ENCODE peak calls at places on chromosomes 3 and 15, in seven cellular contexts. L is uterus, U is fibroblast of lung, O is HepG2, S is PC-3, T is brain microvascular endothelial cell, G is Peyer's patch. D is an unnamed sample.

GRCh38 chr3:141830508-141830907 is 45.9 kb upstream of the ATP1B3 start:
- DNase-seq in L (no peak), U (peak), O (no peak), S (no peak), T (no peak), G (no peak), D (no peak)

GRCh38 chr15:36790891-36791290 is 211.5 kb downstream of the CDIN1 start:
- DNase-seq in L (no peak), U (no peak), O (no peak), S (no peak), T (no peak), G (no peak), D (no peak)

GRCh38 chr3:98596902-98597500 is 3.6 kb upstream of the CPOX start:
- DNase-seq in L (no peak), U (no peak), O (peak), S (peak), T (peak), G (no peak), D (no peak)

GRCh38 chr3:138861755-138862333 is 27.1 kb upstream of the PIK3CB start:
- DNase-seq in L (no peak), U (peak), O (no peak), S (no peak), T (peak), G (no peak), D (no peak)

GRCh38 chr3:68135145-68135544 is 480.7 kb upstream of the SUCLG2 start:
- DNase-seq in L (no peak), U (no peak), O (no peak), S (no peak), T (no peak), G (no peak), D (no peak)

GRCh38 chr3:122716667-122717066 is 36.0 kb downstream of the PARP14 start:
- DNase-seq in L (no peak), U (no peak), O (no peak), S (no peak), T (no peak), G (no peak), D (no peak)

GRCh38 chr3:189724366-189724765 is 93.2 kb downstream of the TP63 start:
- DNase-seq in L (no peak), U (no peak), O (no peak), S (no peak), T (no peak), G (no peak), D (no peak)

GRCh38 chr3:155418426-155418825 is 124.9 kb upstream of the STRIT1 start:
- DNase-seq in L (no peak), U (peak), O (no peak), S (no peak), T (peak), G (no peak), D (no peak)

GRCh38 chr3:49716691-49717538 is 2.6 kb downstream of the AMIGO3 start:
- DNase-seq in L (no peak), U (no peak), O (no peak), S (no peak), T (no peak), G (no peak), D (no peak)

GRCh38 chr3:123347691-123348264 is 101.1 kb downstream of the ADCY5 start:
- DNase-seq in L (no peak), U (no peak), O (no peak), S (peak), T (no peak), G (peak), D (no peak)

GRCh38 chr3:27686642-27687041 is 35.5 kb downstream of the EOMES start:
- DNase-seq in L (no peak), U (peak), O (no peak), S (peak), T (peak), G (no peak), D (no peak)

GRCh38 chr3:113141543-113141942 is 69.8 kb upstream of the BOC start:
- DNase-seq in L (no peak), U (no peak), O (no peak), S (no peak), T (no peak), G (no peak), D (no peak)

GRCh38 chr3:123657578-123657977 is 72.7 kb upstream of the HACD2 start:
- DNase-seq in L (no peak), U (no peak), O (no peak), S (no peak), T (no peak), G (no peak), D (no peak)

GRCh38 chr3:138846350-138846756 is 11.6 kb upstream of the PIK3CB start:
- DNase-seq in L (no peak), U (no peak), O (peak), S (no peak), T (no peak), G (no peak), D (no peak)

GRCh38 chr15:94262201-94262600 is 30.8 kb downstream of the MCTP2 start:
- DNase-seq in L (no peak), U (no peak), O (no peak), S (no peak), T (no peak), G (no peak), D (no peak)

GRCh38 chr3:115961390-115961789 is 338.1 kb downstream of the GAP43 start:
- DNase-seq in L (no peak), U (no peak), O (no peak), S (no peak), T (no peak), G (no peak), D (no peak)

GRCh38 chr3:136283627-136284026 is 33.5 kb downstream of the PCCB start:
- DNase-seq in L (no peak), U (peak), O (no peak), S (no peak), T (peak), G (no peak), D (no peak)

GRCh38 chr15:64009241-64009640 is 37.0 kb downstream of the DAPK2 start:
- DNase-seq in L (no peak), U (peak), O (no peak), S (no peak), T (no peak), G (no peak), D (no peak)

GRCh38 chr15:65926899-65927298 is 57.6 kb downstream of the RAB11A start:
- DNase-seq in L (no peak), U (no peak), O (no peak), S (no peak), T (no peak), G (no peak), D (no peak)

GRCh38 chr3:40494698-40495097 is 11.1 kb upstream of the ZNF620 start:
- DNase-seq in L (no peak), U (no peak), O (no peak), S (no peak), T (no peak), G (no peak), D (no peak)

DNA sequence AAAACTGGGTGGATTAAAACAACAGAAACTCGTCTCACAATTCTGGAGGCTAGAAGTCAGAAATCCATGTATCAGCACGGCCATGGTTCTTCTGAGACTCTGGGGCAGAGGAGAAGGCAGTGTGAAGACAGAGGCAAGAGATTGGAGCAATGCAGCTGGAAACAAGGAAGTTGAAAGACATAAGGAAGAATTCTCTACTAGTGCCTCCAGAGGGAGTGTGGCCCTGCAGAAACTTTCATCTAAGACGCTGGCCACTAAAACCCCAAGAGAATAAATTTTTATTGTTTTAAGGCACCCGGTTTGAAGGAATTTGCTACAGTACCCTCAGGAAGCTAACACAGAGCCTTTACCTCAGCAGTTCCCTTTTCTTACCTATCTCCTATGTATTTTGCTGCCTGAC is 1012.2 kb upstream of the CADM2 start:
- DNase-seq in L (no peak), U (peak), O (no peak), S (peak), T (no peak), G (no peak), D (no peak)
- TF ChIP-seq CTCF in L (no peak), U (peak), O (no peak), S (peak), T (peak), G (no peak), D (no peak)

DNA sequence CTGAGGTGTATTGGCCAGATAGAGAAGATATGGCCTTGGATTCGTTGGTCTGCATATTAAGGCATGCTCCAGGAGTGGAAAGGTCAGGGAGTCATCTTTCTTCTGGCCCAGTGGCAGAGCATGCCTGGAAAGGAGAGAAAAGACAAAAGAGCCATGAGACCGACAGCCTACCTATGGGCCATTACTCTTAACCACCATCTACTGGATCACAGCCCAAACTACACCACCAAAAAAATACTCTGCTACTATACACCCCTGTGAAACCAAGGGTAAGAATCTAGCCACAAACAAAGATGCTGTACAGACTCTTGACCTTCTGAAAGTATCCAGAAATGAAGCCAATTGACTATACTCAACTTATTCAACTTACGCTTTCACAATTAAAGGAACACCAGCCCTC is 96.1 kb upstream of the PLSCR5 start:
- DNase-seq in L (no peak), U (no peak), O (no peak), S (no peak), T (no peak), G (no peak), D (no peak)
- TF ChIP-seq CTCF in L (no peak), U (no peak), O (no peak), S (no peak), T (no peak), G (no peak), D (no peak)

GRCh38 chr3:8481380-8481779 is 20.2 kb upstream of the LMCD1 start:
- DNase-seq in L (no peak), U (no peak), O (no peak), S (no peak), T (no peak), G (no peak), D (no peak)
- TF ChIP-seq CTCF in L (peak), U (peak), O (no peak), S (no peak), T (peak), G (no peak), D (no peak)

GRCh38 chr15:60898896-60899295 is 330.2 kb downstream of the RORA start:
- DNase-seq in L (no peak), U (no peak), O (no peak), S (no peak), T (no peak), G (no peak), D (no peak)
- TF ChIP-seq CTCF in L (no peak), U (no peak), O (no peak), S (no peak), T (no peak), G (no peak), D (no peak)

GRCh38 chr3:174125267-174125844 is 727.8 kb downstream of the NLGN1 start:
- DNase-seq in L (no peak), U (peak), O (peak), S (peak), T (peak), G (no peak), D (no peak)
- TF ChIP-seq CTCF in L (no peak), U (peak), O (peak), S (peak), T (peak), G (peak), D (no peak)

DNA sequence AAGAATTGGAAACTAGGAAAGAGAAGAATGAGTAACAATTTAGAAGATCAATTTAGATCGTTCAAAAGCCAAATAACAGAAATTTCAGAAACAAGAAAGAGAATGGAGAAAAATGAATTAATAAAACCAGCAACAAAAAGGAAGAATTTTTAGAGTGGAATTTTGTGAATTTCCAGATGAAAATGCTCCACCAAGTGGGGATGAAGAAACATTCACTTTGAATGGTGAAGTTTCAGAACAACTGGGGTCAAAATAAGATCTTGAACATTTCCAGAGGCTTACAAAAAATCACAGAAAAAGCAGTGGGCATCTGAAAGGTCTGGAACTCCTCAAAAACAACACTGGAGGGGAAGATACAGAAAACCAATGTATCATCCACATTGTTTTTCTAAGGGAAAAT is 4.2 kb upstream of the MOBP start:
- DNase-seq in L (no peak), U (no peak), O (no peak), S (no peak), T (no peak), G (no peak), D (no peak)
- TF ChIP-seq CTCF in L (no peak), U (no peak), O (no peak), S (no peak), T (no peak), G (no peak), D (no peak)

DNA sequence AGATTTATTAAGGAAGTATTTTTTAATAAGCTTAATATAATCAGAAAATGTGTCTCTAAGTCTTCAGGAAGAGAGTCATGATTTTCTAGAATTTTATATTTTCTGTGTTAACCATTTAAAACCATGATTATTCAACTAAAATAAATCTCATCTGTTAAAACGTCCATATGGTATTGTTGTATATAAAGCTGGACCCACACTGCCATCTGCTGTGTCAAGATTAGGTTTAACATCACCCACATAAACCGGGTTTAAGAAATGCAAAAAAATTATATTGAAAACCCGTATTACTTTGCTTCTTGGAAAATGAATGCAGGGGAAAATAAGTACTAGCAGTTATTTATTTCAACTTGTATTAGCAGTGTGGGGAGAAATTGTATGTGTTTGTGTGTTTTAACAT is 9.5 kb upstream of the CCDC66 start:
- DNase-seq in L (no peak), U (no peak), O (no peak), S (no peak), T (no peak), G (no peak), D (no peak)
- TF ChIP-seq CTCF in L (no peak), U (peak), O (no peak), S (peak), T (peak), G (no peak), D (no peak)

DNA sequence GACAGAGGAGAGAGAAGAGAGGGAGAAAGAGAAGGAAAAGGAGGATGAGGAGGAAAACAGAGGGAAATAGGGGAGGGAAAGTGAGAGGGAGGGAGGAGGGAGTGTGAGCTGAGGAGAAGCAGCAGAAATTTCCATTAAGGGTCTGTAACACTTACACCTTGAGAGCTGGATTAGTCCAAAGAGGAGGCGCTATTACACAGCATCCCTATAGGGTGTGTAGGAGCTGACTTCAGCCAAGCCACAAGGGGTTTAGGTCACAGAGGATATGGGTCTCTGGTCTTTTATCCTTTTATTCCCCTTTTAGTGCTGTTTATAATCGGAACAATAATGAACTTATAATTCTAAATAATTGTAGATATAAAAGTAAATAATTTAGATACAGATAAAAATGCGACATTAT is 230.4 kb downstream of the GABRG3 start:
- DNase-seq in L (no peak), U (no peak), O (no peak), S (no peak), T (no peak), G (no peak), D (no peak)
- TF ChIP-seq CTCF in L (no peak), U (no peak), O (no peak), S (no peak), T (no peak), G (no peak), D (no peak)

DNA sequence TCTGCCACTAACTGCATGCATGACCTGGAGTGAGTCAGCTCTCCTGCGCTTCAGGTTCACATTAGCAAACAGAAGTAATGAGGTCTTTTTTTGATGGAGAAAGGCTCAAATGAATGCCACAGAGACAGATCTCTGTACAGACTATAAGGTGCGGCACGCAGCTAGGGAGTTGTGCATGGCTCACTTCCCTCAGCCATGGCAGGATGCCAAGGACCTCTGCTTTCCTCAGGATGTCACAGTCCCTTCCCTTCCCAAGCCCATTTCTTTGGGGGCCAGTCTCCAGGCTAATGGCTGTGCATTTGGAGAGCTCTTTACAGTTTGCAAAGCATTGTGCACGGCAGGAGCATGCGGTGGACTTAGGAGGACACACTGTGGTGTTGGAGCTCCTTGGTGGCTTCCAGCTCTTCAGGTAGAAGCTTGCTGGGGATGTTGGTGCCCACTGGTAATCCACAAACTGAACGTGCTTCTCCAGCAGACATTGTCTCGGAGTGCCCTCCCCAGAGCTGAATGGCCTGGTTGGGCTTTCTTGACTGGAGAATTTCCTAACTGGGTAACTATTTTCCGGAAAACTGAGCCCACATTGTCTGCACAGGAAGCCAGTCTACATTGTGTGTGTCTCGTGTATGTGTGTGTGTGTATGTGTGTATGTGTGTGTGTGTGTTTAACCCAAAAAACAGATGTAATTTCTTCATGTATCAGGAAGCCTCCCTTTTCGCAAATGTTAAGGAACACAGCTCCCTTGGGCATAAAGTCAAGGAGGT is 172.5 kb upstream of the TLE3 start:
- DNase-seq in L (no peak), U (no peak), O (no peak), S (peak), T (peak), G (no peak), D (no peak)
- TF ChIP-seq CTCF in L (no peak), U (no peak), O (no peak), S (no peak), T (no peak), G (no peak), D (no peak)

D was measured in natural killer cell.